ENCODE peak calls at places on chromosomes 4 and X, in four cellular contexts. D is lower lobe of right lung, P is Panc1, V is IMR-90. U is an unnamed sample.
A peak's percentile ranks its signal among the peaks of the same experiment; 100 is the strongest.

GRCh38 chr4:56410247-56410646 is 23.0 kb upstream of the AASDH start:
- DNase-seq in D (no peak), P (no peak), V (peak; percentile 98), U (peak; percentile 97)

GRCh38 chr4:145279122-145279960 is 99.0 kb upstream of the OTUD4 start:
- DNase-seq in D (no peak), P (no peak), V (peak; percentile 81), U (peak; percentile 42)

GRCh38 chr4:146709956-146710355 is 71.3 kb downstream of the POU4F2 start:
- DNase-seq in D (no peak), P (no peak), V (no peak), U (no peak)

GRCh38 chr4:25759101-25759500 is 103.5 kb downstream of the SLC34A2 start:
- DNase-seq in D (no peak), P (no peak), V (no peak), U (no peak)

GRCh38 chr4:1012031-1012739 is 759 bp downstream of the FGFRL1 start:
- DNase-seq in D (peak; percentile 67), P (no peak), V (no peak), U (no peak)

GRCh38 chrX:139560221-139560620 is 29.7 kb downstream of the F9 start:
- DNase-seq in D (no peak), P (no peak), V (peak; percentile 0), U (no peak)

GRCh38 chr4:180363817-180364216 is 1879.4 kb upstream of the TENM3 start:
- DNase-seq in D (no peak), P (no peak), V (no peak), U (no peak)

GRCh38 chrX:20362268-20363002 is 95.7 kb upstream of the RPS6KA3 start:
- DNase-seq in D (no peak), P (no peak), V (peak; percentile 50), U (peak; percentile 62)

GRCh38 chr4:41561241-41561640 is 23.3 kb downstream of the LIMCH1 start:
- DNase-seq in D (no peak), P (no peak), V (no peak), U (no peak)

GRCh38 chr4:151409470-151410313 is 716 bp downstream of the FHIP1A start:
- DNase-seq in D (peak; percentile 47), P (no peak), V (no peak), U (no peak)

GRCh38 chr4:67393699-67394281 is 151.5 kb downstream of the CENPC start:
- DNase-seq in D (no peak), P (no peak), V (peak; percentile 50), U (peak; percentile 29)

GRCh38 chr4:173529505-173530325 is at the start of gene HAND2:
- DNase-seq in D (no peak), P (no peak), V (peak; percentile 59), U (no peak)

GRCh38 chrX:55026840-55027239 is 3.9 kb downstream of the ALAS2 start:
- DNase-seq in D (no peak), P (no peak), V (no peak), U (no peak)

GRCh38 chr4:154640999-154641398 is 28.5 kb upstream of the FGG start:
- DNase-seq in D (no peak), P (no peak), V (no peak), U (no peak)

GRCh38 chr4:154643493-154643892 is 31.0 kb upstream of the FGG start:
- DNase-seq in D (no peak), P (no peak), V (no peak), U (no peak)

DNA sequence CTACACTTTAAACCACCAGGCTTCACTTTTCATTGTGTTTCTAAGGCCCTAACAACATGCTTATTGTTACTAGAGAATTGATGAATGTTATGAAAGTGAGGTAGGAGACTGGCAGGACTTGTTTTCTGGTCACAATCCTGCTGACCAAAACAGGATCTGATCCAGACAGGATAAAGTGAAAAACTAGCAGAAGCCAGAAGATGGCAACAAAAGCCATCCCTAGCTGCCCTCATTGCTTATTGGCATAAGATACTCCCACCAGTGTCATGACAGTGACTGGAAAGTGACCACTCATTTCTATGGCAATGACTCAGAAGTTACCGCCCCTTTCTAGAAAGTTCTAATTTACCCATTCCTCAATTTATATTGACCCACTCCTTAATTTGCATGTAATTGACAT is 29.9 kb upstream of the FGG start:
- DNase-seq in D (no peak), P (no peak), V (no peak), U (no peak)
- TF ChIP-seq CTCF in D (no peak), P (no peak), V (no peak), U (no peak)

DNA sequence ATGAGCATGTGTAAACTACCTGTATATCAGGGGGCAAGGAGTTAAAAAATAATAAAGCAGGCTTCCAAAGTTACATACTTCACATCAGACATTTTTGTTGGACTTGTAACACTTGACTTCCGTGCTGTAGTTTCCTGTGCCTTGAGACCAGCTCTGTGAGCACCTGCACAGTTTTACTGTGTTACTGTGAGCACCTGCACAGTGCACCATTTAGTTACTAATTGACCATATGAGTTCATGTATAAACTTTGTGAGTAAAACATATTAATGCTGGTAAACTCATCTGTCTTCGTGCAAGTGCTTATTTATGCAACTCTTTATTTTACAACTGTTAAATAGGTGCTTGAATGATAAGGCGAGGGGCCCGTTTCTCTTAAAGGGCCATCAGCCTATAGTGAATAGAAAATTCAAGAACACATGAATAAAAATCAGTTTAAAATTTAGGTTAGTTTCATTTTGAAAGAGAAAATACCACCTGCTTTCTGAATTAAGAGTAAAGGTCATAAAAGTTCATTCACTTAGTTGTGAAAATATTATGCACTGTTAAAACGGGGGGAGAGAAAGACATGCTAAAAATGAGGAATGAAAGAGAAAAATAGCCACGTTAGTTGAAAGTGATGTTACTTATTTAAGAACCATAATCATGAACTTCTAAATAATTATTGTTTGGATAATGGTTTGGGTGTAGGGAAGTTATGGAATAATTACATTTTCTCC is 42.4 kb downstream of the USP9X start:
- DNase-seq in D (no peak), P (no peak), V (no peak), U (no peak)
- H3K4me3 ChIP-seq in D (no peak overlapping the region), P (no peak overlapping the region), V (no peak overlapping the region), U (no peak overlapping the region)

GRCh38 chrX:50839730-50840129 is 25.7 kb upstream of the SHROOM4 start:
- DNase-seq in D (no peak), P (no peak), V (no peak), U (no peak)
- H3K27ac ChIP-seq in D (no peak overlapping the region), P (no peak overlapping the region), V (no peak overlapping the region), U (no peak overlapping the region)

GRCh38 chr4:183838987-183839712 is 66.0 kb upstream of the STOX2 start:
- DNase-seq in D (no peak), P (no peak), V (peak; percentile 15), U (peak; percentile 5)
- TF ChIP-seq CTCF in D (no peak), P (peak; percentile 9), V (peak; percentile 40), U (peak; percentile 33)

DNA sequence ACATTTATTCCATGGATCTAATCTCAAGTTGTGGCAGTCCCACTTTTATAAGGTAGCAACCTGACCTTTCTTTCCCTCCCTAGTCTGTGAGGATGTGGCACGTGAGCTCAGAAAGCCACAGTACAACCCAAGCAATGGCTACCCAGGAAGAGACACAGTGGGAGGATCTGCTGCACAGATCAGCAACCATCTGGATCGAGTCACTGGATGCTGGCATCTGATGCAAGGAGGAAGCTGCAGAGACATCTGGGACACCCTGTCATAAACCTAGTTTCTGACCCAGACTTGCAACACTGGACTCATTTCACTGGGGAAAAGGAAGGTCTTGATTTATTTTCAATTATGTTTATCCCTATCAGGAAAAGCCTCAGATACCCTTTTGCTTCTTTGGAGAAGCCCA is 327.1 kb downstream of the PAPSS1 start:
- DNase-seq in D (no peak), P (no peak), V (peak; percentile 1), U (no peak)
- H3K4me3 ChIP-seq in D (no peak overlapping the region), P (no peak overlapping the region), V (no peak overlapping the region), U (no peak overlapping the region)

DNA sequence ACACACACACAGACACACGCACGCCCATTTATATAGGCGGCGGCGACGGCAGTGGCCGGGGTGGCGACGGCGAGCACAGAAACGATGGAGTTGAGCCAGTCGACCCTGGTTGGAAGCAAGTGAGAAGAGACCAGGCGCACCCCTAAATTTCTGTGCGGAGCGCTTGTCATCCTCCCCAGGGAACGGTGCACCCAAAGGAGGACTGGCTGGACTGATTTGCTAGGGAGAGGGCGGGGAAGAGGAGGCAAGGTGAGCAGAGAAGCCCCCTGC is 296 bp downstream of the NHS start:
- DNase-seq in D (no peak), P (no peak), V (no peak), U (no peak)
- H3K27ac ChIP-seq in D (no peak overlapping the region), P (no peak overlapping the region), V (peak overlapping the region; percentile 20), U (peak overlapping the region; percentile 46)

GRCh38 chr4:124537971-124538370 is 174.6 kb downstream of the ANKRD50 start:
- DNase-seq in D (no peak), P (no peak), V (no peak), U (no peak)

GRCh38 chr4:124542021-124542420 is 170.5 kb downstream of the ANKRD50 start:
- DNase-seq in D (no peak), P (no peak), V (no peak), U (no peak)
- TF ChIP-seq CTCF in D (no peak), P (no peak), V (no peak), U (no peak)

GRCh38 chr4:6956434-6957147 is 47.0 kb downstream of the TBC1D14 start:
- DNase-seq in D (no peak), P (no peak), V (no peak), U (no peak)
- H3K4me3 ChIP-seq in D (no peak overlapping the region), P (no peak overlapping the region), V (no peak overlapping the region), U (no peak overlapping the region)